ENCODE peak calls at places on chromosomes 11 and 22, in eight cellular contexts. I is psoas muscle; M is CD4-positive, alpha-beta T cell; B is stomach; J is heart right ventricle; N is effector memory CD4-positive, alpha-beta T cell; U is breast epithelium; X is heart left ventricle. K is an unnamed sample.

GRCh38 chr11:89175796-89176195 is 1.9 kb upstream of the TYR start:
- DNase-seq in U (no peak), M (no peak), B (no peak), I (no peak), J (no peak), X (no peak), N (no peak), K (no peak)

GRCh38 chr22:23038334-23038642 is 32.0 kb upstream of the GNAZ start:
- DNase-seq in J (no peak), I (no peak), B (no peak), X (no peak), U (no peak), M (no peak), N (no peak), K (no peak)

GRCh38 chr11:70281114-70281729 is 10.7 kb downstream of the PPFIA1 start:
- DNase-seq in M (no peak), N (no peak), U (no peak), J (no peak), X (no peak), I (no peak), B (no peak), K (no peak)

GRCh38 chr11:45692808-45693453 is 27.5 kb upstream of the CHST1 start:
- DNase-seq in I (no peak), J (no peak), N (no peak), U (no peak), X (no peak), B (no peak), M (no peak), K (no peak)

GRCh38 chr11:106424111-106424510 is 346.6 kb downstream of the AASDHPPT start:
- DNase-seq in J (no peak), N (no peak), X (no peak), B (no peak), I (no peak), U (no peak), M (no peak), K (no peak)

GRCh38 chr11:62680825-62681240 is 2.0 kb upstream of the UBXN1 start:
- DNase-seq in J (no peak), B (peak; percentile 47), M (peak; percentile 11), X (no peak), U (no peak), I (peak; percentile 71), N (no peak), K (no peak)

GRCh38 chr11:102367364-102367763 is 20.4 kb downstream of the BIRC2 start:
- DNase-seq in N (no peak), X (no peak), B (no peak), J (no peak), U (no peak), M (no peak), I (no peak), K (no peak)

GRCh38 chr11:76170473-76170872 is 35.8 kb downstream of the WNT11 start:
- DNase-seq in B (no peak), X (no peak), U (no peak), N (no peak), I (no peak), M (no peak), J (no peak), K (no peak)

GRCh38 chr11:67504023-67504949 is 877 bp downstream of the PITPNM1 start:
- DNase-seq in M (no peak), J (peak; percentile 44), U (no peak), N (peak; percentile 53), I (no peak), X (peak; percentile 68), B (no peak), K (no peak)

GRCh38 chr11:64400096-64400495 is 41.1 kb downstream of the RPS6KA4 start:
- DNase-seq in J (no peak), N (no peak), I (peak; percentile 64), M (no peak), B (peak; percentile 39), U (no peak), X (no peak), K (no peak)

GRCh38 chr11:64334764-64335741 is 5.0 kb upstream of the CCDC88B start:
- DNase-seq in J (no peak), N (no peak), X (no peak), U (no peak), I (peak; percentile 62), M (no peak), B (peak; percentile 57), K (no peak)

GRCh38 chr22:38766076-38766777 is 10.4 kb upstream of the SUN2 start:
- DNase-seq in M (peak; percentile 39), N (peak; percentile 10), B (peak; percentile 60), X (peak; percentile 78), J (peak; percentile 41), U (peak; percentile 87), I (peak; percentile 84), K (peak; percentile 50)

DNA sequence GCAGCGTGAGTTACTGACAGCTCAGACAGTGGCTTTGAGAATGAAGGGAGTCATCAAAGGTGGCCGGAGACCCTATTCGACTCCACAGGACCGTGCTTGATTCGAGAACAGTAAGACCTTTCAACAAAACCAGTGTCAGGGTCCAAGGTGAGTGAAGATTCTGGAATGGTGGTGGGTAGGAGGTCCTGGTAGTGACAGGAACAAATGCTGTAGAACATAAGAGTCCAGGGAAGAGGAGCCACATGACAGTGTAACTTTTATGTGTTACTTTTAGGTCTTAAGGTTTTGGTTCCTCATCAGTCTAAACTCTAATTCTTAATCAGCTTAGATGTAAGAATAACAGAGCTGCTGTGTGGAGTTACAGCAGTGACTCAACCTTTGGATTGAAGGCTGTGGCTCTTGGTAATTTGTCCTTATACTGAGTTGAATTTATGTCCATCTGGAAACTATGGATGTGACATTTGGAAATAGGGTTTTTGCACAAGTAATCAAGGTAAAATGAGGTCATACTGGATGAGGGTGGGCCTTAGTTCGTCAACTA is 1.8 kb downstream of the TBC1D22A start:
- DNase-seq in M (no peak), N (no peak), X (no peak), U (no peak), J (no peak), B (no peak), I (no peak), K (no peak)
- H3K27ac ChIP-seq in M (peak overlapping the region; percentile 10), N (peak overlapping the region; percentile 96), X (no peak overlapping the region), U (no peak overlapping the region), J (no peak overlapping the region), B (peak overlapping the region; percentile 98), I (peak overlapping the region; percentile 96), K (no peak overlapping the region)

GRCh38 chr11:86592047-86592564 is 80.3 kb downstream of the ME3 start:
- DNase-seq in I (no peak), X (no peak), J (no peak), N (no peak), U (no peak), B (no peak), M (no peak), K (no peak)
- H3K27ac ChIP-seq in I (peak overlapping the region; percentile 15), X (no peak overlapping the region), J (no peak overlapping the region), N (no peak overlapping the region), U (peak overlapping the region; percentile 75), B (no peak overlapping the region), M (no peak overlapping the region), K (no peak overlapping the region)

DNA sequence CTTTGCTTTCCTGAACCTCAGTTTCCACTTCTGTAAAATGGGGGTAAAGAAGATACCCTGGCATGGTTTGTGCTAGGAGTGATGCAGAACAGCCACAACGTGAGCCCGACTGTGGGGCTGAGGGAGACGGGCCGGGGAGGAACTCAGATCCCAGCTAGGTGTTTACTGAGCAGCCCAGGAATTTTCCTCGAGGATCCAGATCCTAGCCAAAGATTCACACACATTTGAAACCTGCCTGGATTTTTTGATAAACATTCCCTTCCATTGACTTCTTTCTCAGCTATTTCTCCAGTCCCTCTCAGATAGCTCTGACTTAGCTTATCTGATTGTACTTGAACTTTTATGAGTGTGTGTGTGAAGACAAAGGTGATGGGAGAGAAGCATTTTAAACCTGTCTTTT is 98.0 kb downstream of the KIAA1671 start:
- DNase-seq in U (no peak), B (no peak), X (no peak), J (no peak), I (no peak), N (no peak), M (no peak), K (no peak)
- H3K27ac ChIP-seq in U (no peak overlapping the region), B (no peak overlapping the region), X (no peak overlapping the region), J (no peak overlapping the region), I (no peak overlapping the region), N (no peak overlapping the region), M (no peak overlapping the region), K (no peak overlapping the region)

GRCh38 chr11:12826441-12826840 is 152.2 kb downstream of the TEAD1 start:
- DNase-seq in B (no peak), M (no peak), U (no peak), N (no peak), J (no peak), I (no peak), X (no peak), K (no peak)
- H3K27ac ChIP-seq in B (no peak overlapping the region), M (no peak overlapping the region), U (no peak overlapping the region), N (no peak overlapping the region), J (no peak overlapping the region), I (peak overlapping the region; percentile 59), X (no peak overlapping the region), K (no peak overlapping the region)

DNA sequence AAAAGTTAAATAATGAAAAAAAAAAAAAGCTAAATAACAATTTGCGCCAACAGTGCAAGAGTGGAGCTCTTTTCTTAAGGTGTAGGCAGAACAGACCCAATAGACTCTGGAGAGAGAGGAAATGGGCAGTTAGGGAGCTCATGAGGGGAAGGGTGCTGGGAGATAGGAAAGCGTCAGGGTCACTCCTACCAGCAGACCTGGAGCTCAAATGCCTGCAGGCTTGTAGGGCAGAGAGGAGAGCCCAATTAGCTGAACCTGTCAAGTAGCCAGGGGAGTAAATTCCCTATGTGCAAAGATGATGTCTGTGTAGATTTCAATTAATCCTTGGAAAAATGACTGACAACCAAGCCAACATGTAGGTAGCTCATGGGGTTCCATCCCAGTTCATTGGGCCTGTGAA is 73.0 kb downstream of the RAB30 start:
- DNase-seq in X (no peak), M (no peak), J (no peak), N (no peak), I (no peak), U (no peak), B (no peak), K (no peak)
- H3K27ac ChIP-seq in X (no peak overlapping the region), M (no peak overlapping the region), J (no peak overlapping the region), N (no peak overlapping the region), I (peak overlapping the region; percentile 66), U (no peak overlapping the region), B (no peak overlapping the region), K (no peak overlapping the region)

GRCh38 chr11:12248330-12248729 is 129.0 kb upstream of the PARVA start:
- DNase-seq in N (no peak), U (peak; percentile 93), B (peak; percentile 98), X (peak; percentile 83), M (no peak), J (peak; percentile 81), I (peak; percentile 83), K (peak; percentile 33)
- H3K27ac ChIP-seq in N (no peak overlapping the region), U (peak overlapping the region; percentile 71), B (peak overlapping the region; percentile 78), X (peak overlapping the region; percentile 23), M (no peak overlapping the region), J (peak overlapping the region; percentile 17), I (no peak overlapping the region), K (no peak overlapping the region)

GRCh38 chr11:112292188-112292587 is 31.5 kb upstream of the PLET1 start:
- DNase-seq in X (no peak), N (no peak), J (no peak), U (no peak), B (no peak), M (no peak), I (no peak), K (no peak)
- H3K27ac ChIP-seq in X (peak overlapping the region; percentile 91), N (no peak overlapping the region), J (peak overlapping the region; percentile 23), U (no peak overlapping the region), B (peak overlapping the region; percentile 73), M (no peak overlapping the region), I (peak overlapping the region; percentile 86), K (no peak overlapping the region)